ENCODE peak calls at places on chromosome 22, in seven cellular contexts. I is tibial nerve, N is endothelial cell of umbilical vein, V is IMR-90, A is sigmoid colon, X is A549, O is body of pancreas. K is an unnamed sample.

GRCh38 chr22:42770941-42771647 is 50.4 kb upstream of the A4GALT start:
- DNase-seq in I (no peak), N (no peak), V (no peak), A (no peak), X (no peak), O (no peak), K (no peak)

GRCh38 chr22:35697142-35697541 is 20.5 kb upstream of the APOL5 start:
- DNase-seq in I (no peak), N (no peak), V (no peak), A (no peak), X (no peak), O (no peak), K (no peak)

GRCh38 chr22:34943830-34944229 is 122.1 kb upstream of the ISX start:
- DNase-seq in I (no peak), N (no peak), V (no peak), A (no peak), X (peak), O (no peak), K (no peak)

GRCh38 chr22:44975444-44976262 is 34.2 kb downstream of the PHF21B start:
- DNase-seq in I (peak), N (peak), V (peak), A (peak), X (peak), O (peak), K (peak)

GRCh38 chr22:25085930-25086901 is 113.4 kb upstream of the CRYBB3 start:
- DNase-seq in I (peak), N (peak), V (no peak), A (no peak), X (peak), O (peak), K (no peak)

GRCh38 chr22:44876921-44877320 is 124.5 kb downstream of the ARHGAP8 start:
- DNase-seq in I (no peak), N (no peak), V (no peak), A (no peak), X (no peak), O (no peak), K (no peak)

GRCh38 chr22:44707752-44708151 is 5.7 kb downstream of the PRR5 start:
- DNase-seq in I (no peak), N (no peak), V (peak), A (no peak), X (no peak), O (no peak), K (no peak)

GRCh38 chr22:24496234-24496633 is 1.1 kb downstream of the UPB1 start:
- DNase-seq in I (no peak), N (no peak), V (no peak), A (no peak), X (no peak), O (no peak), K (no peak)

GRCh38 chr22:44567846-44568493 is 69.9 kb upstream of the RTL6 start:
- DNase-seq in I (no peak), N (peak), V (peak), A (peak), X (peak), O (peak), K (peak)

GRCh38 chr22:29270475-29271271 is 2.6 kb downstream of the EWSR1 start:
- DNase-seq in I (no peak), N (peak), V (peak), A (no peak), X (peak), O (no peak), K (no peak)

GRCh38 chr22:23984430-23984829 is 4.5 kb downstream of the GSTT2 start:
- DNase-seq in I (no peak), N (peak), V (peak), A (no peak), X (peak), O (no peak), K (no peak)

GRCh38 chr22:33867118-33867863 is 53.0 kb downstream of the LARGE1 start:
- DNase-seq in I (no peak), N (no peak), V (peak), A (no peak), X (peak), O (no peak), K (peak)

GRCh38 chr22:46425011-46425410 is 89.5 kb downstream of the TRMU start:
- DNase-seq in I (no peak), N (no peak), V (peak), A (no peak), X (no peak), O (no peak), K (no peak)

GRCh38 chr22:35275580-35275979 is 18.3 kb downstream of the HMGXB4 start:
- DNase-seq in I (no peak), N (no peak), V (peak), A (no peak), X (no peak), O (no peak), K (no peak)

GRCh38 chr22:37609240-37610152 is 862 bp downstream of the GGA1 start:
- DNase-seq in I (peak), N (no peak), V (no peak), A (no peak), X (no peak), O (no peak), K (no peak)
- TF ChIP-seq POLR2A in I (no peak), N (no peak), V (no peak), A (no peak), X (no peak), O (no peak), K (no peak)

DNA sequence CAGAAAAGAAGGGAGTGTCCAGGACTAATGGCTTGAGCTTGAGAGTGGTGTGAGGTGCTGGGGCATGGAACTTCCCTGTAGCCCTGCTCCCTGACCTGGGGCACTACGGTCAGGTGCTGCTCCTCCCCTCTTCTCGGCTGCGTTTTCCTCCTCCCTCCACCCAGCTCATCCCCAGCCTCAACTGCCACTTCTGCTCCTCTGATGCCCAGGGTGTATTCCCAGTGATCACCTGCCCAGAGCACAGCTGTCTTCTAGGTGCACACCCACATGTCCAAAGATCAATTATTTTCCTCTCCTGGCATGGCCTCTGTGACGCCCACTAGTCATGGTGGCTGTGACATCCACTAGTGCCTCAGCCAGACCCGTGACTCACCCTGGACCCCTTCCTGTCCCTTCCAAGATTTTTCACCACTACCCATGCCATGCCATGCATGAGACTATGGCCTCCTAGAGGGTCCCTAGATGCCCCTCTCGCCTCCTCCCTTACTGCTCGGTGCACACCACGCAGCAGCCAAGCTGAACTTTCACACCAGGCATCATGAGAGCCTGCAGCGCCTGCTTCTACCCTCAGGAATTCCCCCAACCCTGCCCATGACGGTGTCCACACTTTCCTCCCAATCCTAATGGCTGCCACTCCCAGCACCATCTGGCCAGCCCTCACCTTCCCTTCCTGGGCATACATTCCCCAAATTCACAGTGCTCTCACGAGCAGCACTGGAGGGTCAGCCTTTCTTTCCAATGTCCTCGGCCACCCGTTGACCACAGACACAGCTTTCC is 1.9 kb downstream of the P2RX6 start:
- DNase-seq in I (no peak), N (no peak), V (no peak), A (no peak), X (no peak), O (no peak), K (no peak)
- H3K4me3 ChIP-seq in I (no peak), N (no peak), V (no peak), A (no peak), X (no peak), O (no peak), K (no peak)

DNA sequence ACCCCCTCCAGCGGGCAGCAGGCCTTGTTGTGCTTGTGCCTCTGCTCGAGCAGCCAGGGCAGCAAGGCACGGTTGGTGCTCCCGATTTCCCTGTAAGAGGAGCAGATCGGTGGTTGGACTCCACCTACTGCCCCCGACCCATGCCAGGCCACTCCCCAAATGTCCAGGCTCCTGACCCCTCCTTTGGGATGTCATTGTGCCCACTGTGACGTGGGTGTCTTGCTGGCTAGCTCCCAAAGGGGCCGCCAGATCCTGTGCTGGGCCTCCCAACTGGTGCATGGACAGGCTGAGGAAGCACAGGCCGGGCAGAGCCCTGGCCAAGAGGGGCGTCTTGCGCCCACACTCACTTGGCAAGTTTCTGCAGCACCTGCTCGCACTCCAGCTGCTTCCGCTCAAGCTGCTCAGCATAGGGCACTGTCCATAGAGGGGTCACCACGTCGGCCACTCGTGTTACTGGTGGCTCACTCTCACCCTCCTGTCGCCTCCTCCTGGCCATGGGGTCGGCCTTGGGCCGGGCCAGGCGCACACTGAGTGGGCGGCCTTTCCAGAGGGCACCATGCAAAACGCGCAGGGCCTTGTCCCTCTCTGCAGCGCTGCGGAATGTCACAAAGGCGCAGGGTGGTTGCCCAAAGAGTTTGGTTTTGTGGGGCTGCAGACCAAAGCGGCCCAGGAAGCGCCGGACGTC is at the start of gene RANBP1:
- DNase-seq in I (no peak), N (no peak), V (no peak), A (no peak), X (no peak), O (no peak), K (no peak)
- TF ChIP-seq POLR2A in I (no peak), N (no peak), V (no peak), A (no peak), X (no peak), O (no peak), K (no peak)

GRCh38 chr22:50310209-50310722 is 2.8 kb upstream of the PLXNB2 start:
- DNase-seq in I (no peak), N (no peak), V (no peak), A (no peak), X (no peak), O (peak), K (no peak)

GRCh38 chr22:50308597-50308935 is 1.1 kb upstream of the PLXNB2 start:
- DNase-seq in I (peak), N (no peak), V (peak), A (peak), X (peak), O (peak), K (peak)

GRCh38 chr22:50307891-50308596 is 598 bp upstream of the PLXNB2 start:
- DNase-seq in I (no peak), N (no peak), V (no peak), A (no peak), X (no peak), O (no peak), K (no peak)

GRCh38 chr22:50309601-50309991 is 2.1 kb upstream of the PLXNB2 start:
- DNase-seq in I (no peak), N (no peak), V (no peak), A (no peak), X (no peak), O (no peak), K (no peak)

DNA sequence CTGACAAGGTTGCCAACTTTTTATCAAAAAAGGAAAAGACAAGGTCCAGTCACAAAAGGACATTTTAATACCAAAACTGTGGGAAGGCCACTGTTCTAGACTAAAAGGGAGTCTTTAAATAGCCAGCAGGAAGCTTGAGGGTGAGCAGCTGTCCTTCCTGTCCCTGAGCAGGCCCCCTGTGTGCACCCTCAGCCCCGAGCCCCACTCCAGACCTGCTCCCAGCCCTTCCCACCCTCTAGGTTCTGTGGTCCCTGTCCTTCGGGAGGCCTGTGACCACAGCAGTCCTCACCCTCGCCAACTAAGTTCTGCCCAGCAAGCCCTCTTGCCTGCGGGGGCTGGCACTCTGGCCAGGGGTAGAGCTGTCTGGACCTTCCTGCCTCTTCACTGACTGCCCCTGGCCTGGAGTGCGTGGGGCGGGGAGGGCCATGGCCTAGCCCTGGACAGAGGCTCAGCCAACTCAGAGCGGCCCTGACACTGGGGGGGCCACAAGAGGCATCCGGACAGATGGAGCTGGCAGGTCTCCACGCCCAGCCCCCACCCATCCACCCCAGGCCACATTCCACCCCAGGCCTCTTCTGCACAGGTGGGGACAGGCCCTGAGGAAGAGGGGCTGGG is 1.6 kb upstream of the PLXNB2 start:
- DNase-seq in I (no peak), N (no peak), V (no peak), A (no peak), X (no peak), O (no peak), K (no peak)
- H3K4me3 ChIP-seq in I (no peak), N (no peak), V (no peak), A (no peak), X (no peak), O (no peak), K (no peak)

DNA sequence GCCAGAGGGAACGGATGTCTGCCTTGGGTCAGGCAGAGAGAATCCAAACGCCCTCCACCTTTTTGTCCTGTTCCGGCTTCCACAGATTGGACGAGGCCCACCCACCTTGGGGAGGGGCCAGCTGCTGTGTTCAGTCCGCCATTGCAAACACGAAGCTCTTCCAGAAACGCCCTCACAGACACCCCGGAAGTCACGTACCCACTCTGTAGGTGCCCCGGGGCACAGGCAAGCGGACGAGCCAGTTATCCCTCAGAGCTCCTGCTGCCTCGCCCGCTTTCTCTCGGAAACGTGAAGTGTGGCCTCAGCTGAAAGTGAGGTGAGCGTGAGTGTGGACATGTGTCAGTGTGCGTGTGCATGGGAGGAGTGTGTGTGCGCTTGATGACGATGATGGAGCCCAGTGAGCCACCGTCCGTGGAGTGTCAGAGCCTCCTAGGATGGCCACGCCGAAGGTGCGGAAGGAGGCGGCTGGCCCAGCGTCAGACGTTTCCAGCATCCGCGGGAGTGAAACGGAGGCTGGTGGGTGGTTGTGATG is 869.2 kb downstream of the TBC1D22A start:
- DNase-seq in I (no peak), N (no peak), V (no peak), A (no peak), X (no peak), O (no peak), K (no peak)
- TF ChIP-seq POLR2A in I (no peak), N (no peak), V (no peak), A (no peak), X (no peak), O (no peak), K (no peak)

GRCh38 chr22:26713823-26714449 is 56.5 kb downstream of the MIAT start:
- DNase-seq in I (no peak), N (peak), V (no peak), A (no peak), X (peak), O (no peak), K (no peak)
- H3K4me3 ChIP-seq in I (no peak), N (no peak), V (no peak), A (no peak), X (no peak), O (no peak), K (no peak)

GRCh38 chr22:50104149-50104548 is 14.3 kb downstream of the MOV10L1 start:
- DNase-seq in I (no peak), N (no peak), V (no peak), A (no peak), X (no peak), O (no peak), K (no peak)
- TF ChIP-seq POLR2A in I (no peak), N (no peak), V (no peak), A (no peak), X (no peak), O (no peak), K (no peak)

GRCh38 chr22:39996732-39997131 is 2.0 kb downstream of the FAM83F start:
- DNase-seq in I (no peak), N (peak), V (no peak), A (no peak), X (no peak), O (no peak), K (no peak)
- H3K4me3 ChIP-seq in I (no peak), N (no peak), V (no peak), A (no peak), X (no peak), O (no peak), K (no peak)

GRCh38 chr22:40856513-40857308 is at the start of the genes ST13 and XPNPEP3:
- DNase-seq in I (peak), N (peak), V (peak), A (peak), X (peak), O (peak), K (peak)
- TF ChIP-seq POLR2A in I (peak), N (peak), V (peak), A (peak), X (peak), O (peak), K (peak)

GRCh38 chr22:40156001-40156516 is 21.7 kb upstream of the TNRC6B start:
- DNase-seq in I (no peak), N (peak), V (peak), A (no peak), X (peak), O (peak), K (peak)
- H3K4me3 ChIP-seq in I (no peak), N (no peak), V (no peak), A (no peak), X (no peak), O (no peak), K (no peak)